ENCODE peak calls at places on chromosomes 2 and 18, in eight cellular contexts. J is T-cell, X is AG04449, M is EH, U is lung, C is T-helper 9 cell, N is activated gamma-delta T cell treated with Interleukin-2 at 50 U/mL for 16 hours, Z is NCI-H446 treated with DMSO at 0.1 percent for 48 hours. Y is an unnamed sample.

GRCh38 chr18:77066689-77067088 is 65.9 kb downstream of the MBP start:
- DNase-seq in J (no peak), X (no peak), M (no peak), U (no peak), C (no peak), N (no peak), Z (no peak), Y (no peak)

GRCh38 chr2:176002684-176003225 is 688 bp upstream of the LNPK start:
- DNase-seq in J (no peak), X (no peak), M (peak), U (peak), C (no peak), N (no peak), Z (no peak), Y (no peak)

GRCh38 chr18:12595571-12596255 is 62.2 kb downstream of the SPIRE1 start:
- DNase-seq in J (no peak), X (no peak), M (no peak), U (no peak), C (no peak), N (no peak), Z (no peak), Y (no peak)

GRCh38 chr2:158761626-158762025 is 33.5 kb upstream of the DAPL1 start:
- DNase-seq in J (no peak), X (no peak), M (peak), U (no peak), C (no peak), N (no peak), Z (no peak), Y (no peak)

GRCh38 chr2:182649316-182649715 is 66.7 kb upstream of the DNAJC10 start:
- DNase-seq in J (no peak), X (no peak), M (peak), U (no peak), C (no peak), N (no peak), Z (peak), Y (no peak)

GRCh38 chr2:134897932-134898331 is 20.7 kb upstream of the CCNT2 start:
- DNase-seq in J (no peak), X (no peak), M (peak), U (no peak), C (no peak), N (no peak), Z (no peak), Y (peak)

GRCh38 chr2:44941551-44942234 is at the start of gene SIX3:
- DNase-seq in J (peak), X (no peak), M (peak), U (no peak), C (no peak), N (no peak), Z (peak), Y (peak)

GRCh38 chr18:59005266-59005665 is 134.4 kb upstream of the SEC11C start:
- DNase-seq in J (no peak), X (peak), M (peak), U (no peak), C (no peak), N (no peak), Z (no peak), Y (no peak)

GRCh38 chr2:217494572-217494971 is 508.2 kb downstream of the TNS1 start:
- DNase-seq in J (no peak), X (no peak), M (no peak), U (no peak), C (no peak), N (no peak), Z (no peak), Y (no peak)

GRCh38 chr2:7634370-7634769 is 717.2 kb downstream of the RNF144A start:
- DNase-seq in J (no peak), X (no peak), M (no peak), U (no peak), C (no peak), N (no peak), Z (no peak), Y (no peak)

Y was measured in CD4-positive, alpha-beta memory T cell.